ENCODE peak calls at places on chromosomes 4 and X, in seven cellular contexts. M, N, Z, C, L, I and W are unnamed samples.

GRCh38 chrX:63917296-63917695 is 132.3 kb upstream of the ARHGEF9 start:
- DNase-seq in C (no peak), L (no peak), M (no peak), I (no peak), Z (no peak), N (no peak), W (no peak)

GRCh38 chr4:11704136-11704535 is 275.4 kb upstream of the HS3ST1 start:
- DNase-seq in N (no peak), L (no peak), C (no peak), I (no peak), Z (no peak), M (no peak), W (no peak)

GRCh38 chr4:38310446-38311043 is 350.3 kb downstream of the PTTG2 start:
- DNase-seq in M (peak; percentile 75), Z (no peak), I (peak; percentile 61), C (peak; percentile 82), L (no peak), N (no peak), W (no peak)

GRCh38 chr4:112327950-112328349 is 30.8 kb downstream of the ALPK1 start:
- DNase-seq in L (no peak), Z (no peak), I (no peak), C (peak; percentile 12), M (peak; percentile 57), N (no peak), W (peak; percentile 27)

GRCh38 chrX:9847071-9847470 is 60.8 kb downstream of the SHROOM2 start:
- DNase-seq in Z (no peak), L (no peak), N (no peak), I (no peak), C (no peak), M (no peak), W (peak; percentile 37)

GRCh38 chr4:87540176-87541058 is 11.2 kb upstream of the SPARCL1 start:
- DNase-seq in Z (no peak), I (no peak), N (no peak), L (no peak), M (no peak), C (no peak), W (no peak)

GRCh38 chr4:38071801-38072567 is 111.8 kb downstream of the PTTG2 start:
- DNase-seq in C (no peak), N (no peak), M (no peak), Z (no peak), I (no peak), L (no peak), W (no peak)

GRCh38 chr4:87011340-87012034 is 76.7 kb downstream of the AFF1 start:
- DNase-seq in I (no peak), L (no peak), N (no peak), Z (no peak), M (no peak), C (no peak), W (peak; percentile 80)

GRCh38 chr4:77852892-77853495 is 9.6 kb upstream of the MRPL1 start:
- DNase-seq in N (no peak), M (peak; percentile 42), Z (no peak), C (peak; percentile 76), L (no peak), I (peak; percentile 65), W (no peak)

GRCh38 chr4:81648576-81649272 is 177.0 kb upstream of the RASGEF1B start:
- DNase-seq in N (no peak), L (no peak), I (peak; percentile 51), M (peak; percentile 15), Z (peak; percentile 45), C (peak; percentile 35), W (no peak)

GRCh38 chr4:171813195-171813955 is at the start of gene GALNTL6:
- DNase-seq in M (peak; percentile 8), Z (no peak), C (no peak), N (peak; percentile 39), L (peak; percentile 79), I (no peak), W (peak; percentile 6)

GRCh38 chr4:86653237-86653865 is 59.2 kb downstream of the PTPN13 start:
- DNase-seq in I (peak; percentile 32), N (no peak), Z (no peak), C (peak; percentile 12), M (no peak), L (no peak), W (no peak)

GRCh38 chr4:154036856-154037255 is 248.0 kb upstream of the SFRP2 start:
- DNase-seq in L (no peak), Z (no peak), C (no peak), I (no peak), M (no peak), N (no peak), W (no peak)